ENCODE peak calls at places on chromosome 16, in four cellular contexts. G is cardiac muscle cell; O is CD8-positive, alpha-beta T cell; H is tibial artery. Z is an unnamed sample.
A peak's percentile ranks its signal among the peaks of the same experiment; 100 is the strongest.

GRCh38 chr16:23949630-23950290 is 114.0 kb downstream of the PRKCB start:
- DNase-seq in G (no peak), H (no peak), O (peak; percentile 65), Z (no peak)

GRCh38 chr16:1961651-1962067 is 2.3 kb downstream of the NDUFB10 start:
- DNase-seq in H (no peak), O (no peak), G (no peak), Z (no peak)

GRCh38 chr16:51839697-51840462 is 688.8 kb upstream of the SALL1 start:
- DNase-seq in G (no peak), H (no peak), O (no peak), Z (no peak)

GRCh38 chr16:89037261-89038152 is 56.1 kb upstream of the ACSF3 start:
- DNase-seq in O (peak; percentile 26), G (peak; percentile 91), H (no peak), Z (no peak)

GRCh38 chr16:77877712-77878111 is 89.3 kb downstream of the VAT1L start:
- DNase-seq in H (no peak), O (no peak), G (no peak), Z (no peak)

GRCh38 chr16:67828651-67829050 is 13.5 kb upstream of the THAP11 start:
- DNase-seq in O (no peak), H (no peak), G (no peak), Z (no peak)

GRCh38 chr16:24041834-24042631 is 206.2 kb downstream of the PRKCB start:
- DNase-seq in H (peak; percentile 35), O (peak; percentile 78), G (peak; percentile 78), Z (peak; percentile 67)

GRCh38 chr16:53881371-53881770 is 177.4 kb downstream of the FTO start:
- DNase-seq in G (no peak), H (no peak), O (no peak), Z (no peak)

GRCh38 chr16:1175566-1176279 is 22.8 kb downstream of the CACNA1H start:
- DNase-seq in H (no peak), O (no peak), G (no peak), Z (no peak)

GRCh38 chr16:68005786-68006286 is 6.6 kb upstream of the DPEP2 start:
- DNase-seq in G (no peak), H (peak; percentile 55), O (peak; percentile 54), Z (peak; percentile 66)

GRCh38 chr16:88442811-88443576 is 10.1 kb upstream of the ZFPM1 start:
- DNase-seq in O (peak; percentile 86), H (no peak), G (peak; percentile 88), Z (peak; percentile 73)

GRCh38 chr16:29230671-29231091 is 175.8 kb downstream of the NPIPB11 start:
- DNase-seq in G (peak; percentile 47), H (no peak), O (no peak), Z (no peak)

GRCh38 chr16:50910698-50911025 is 168.8 kb downstream of the CYLD start:
- DNase-seq in H (no peak), O (no peak), G (no peak), Z (no peak)

GRCh38 chr16:65522412-65522811 is 400.5 kb upstream of the CDH11 start:
- DNase-seq in H (no peak), G (no peak), O (no peak), Z (no peak)

GRCh38 chr16:16030449-16030848 is 81.0 kb downstream of the ABCC1 start:
- DNase-seq in H (no peak), O (no peak), G (no peak), Z (no peak)

GRCh38 chr16:53094013-53094630 is 39.3 kb downstream of the CHD9 start:
- DNase-seq in O (peak; percentile 25), H (peak; percentile 57), G (peak; percentile 34), Z (peak; percentile 73)

GRCh38 chr16:67162439-67163163 is 1.9 kb upstream of the HSF4 start:
- DNase-seq in G (no peak), O (no peak), H (no peak), Z (no peak)

GRCh38 chr16:19959736-19960135 is 75.1 kb upstream of the GPRC5B start:
- DNase-seq in O (no peak), G (no peak), H (no peak), Z (no peak)

GRCh38 chr16:49455991-49456745 is 82.6 kb downstream of the C16orf78 start:
- DNase-seq in G (no peak), H (no peak), O (peak; percentile 2), Z (no peak)

GRCh38 chr16:87173294-87173883 is 143.8 kb downstream of the C16orf95 start:
- DNase-seq in H (no peak), O (no peak), G (no peak), Z (no peak)

GRCh38 chr16:28317040-28317880 is 24.9 kb downstream of the SBK1 start:
- DNase-seq in G (peak; percentile 63), H (peak; percentile 30), O (peak; percentile 85), Z (peak; percentile 60)

GRCh38 chr16:11268921-11269375 is at the start of gene TNP2:
- DNase-seq in G (no peak), O (no peak), H (no peak), Z (no peak)

GRCh38 chr16:24700549-24701392 is 28.7 kb upstream of the TNRC6A start:
- DNase-seq in H (peak; percentile 89), O (no peak), G (no peak), Z (peak; percentile 90)

GRCh38 chr16:719815-720506 is 985 bp upstream of the ANTKMT start:
- DNase-seq in H (no peak), G (no peak), O (peak; percentile 36), Z (no peak)

DNA sequence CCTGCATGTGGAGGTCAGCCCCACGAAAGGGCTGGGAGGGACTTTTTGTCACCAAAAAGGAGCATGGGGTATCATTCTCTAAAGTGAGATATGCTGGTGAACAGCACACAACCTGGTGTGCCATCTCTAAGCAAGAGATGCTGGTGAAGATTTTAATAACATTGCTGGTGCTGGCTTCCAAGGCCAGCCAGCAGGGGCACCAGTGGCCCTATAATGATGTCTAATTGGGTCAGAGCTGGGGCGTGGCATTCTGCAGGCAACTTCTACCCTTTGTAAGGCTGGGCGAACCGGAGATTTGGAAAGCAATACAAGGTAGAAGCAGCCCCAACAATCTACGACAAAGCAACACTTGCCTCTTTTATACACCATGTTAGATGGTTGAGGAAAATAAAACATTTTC is 16.8 kb downstream of the SDR42E1 start:
- DNase-seq in O (no peak), H (no peak), G (no peak), Z (no peak)
- TF ChIP-seq CTCF in O (no peak), H (no peak), G (no peak), Z (no peak)

DNA sequence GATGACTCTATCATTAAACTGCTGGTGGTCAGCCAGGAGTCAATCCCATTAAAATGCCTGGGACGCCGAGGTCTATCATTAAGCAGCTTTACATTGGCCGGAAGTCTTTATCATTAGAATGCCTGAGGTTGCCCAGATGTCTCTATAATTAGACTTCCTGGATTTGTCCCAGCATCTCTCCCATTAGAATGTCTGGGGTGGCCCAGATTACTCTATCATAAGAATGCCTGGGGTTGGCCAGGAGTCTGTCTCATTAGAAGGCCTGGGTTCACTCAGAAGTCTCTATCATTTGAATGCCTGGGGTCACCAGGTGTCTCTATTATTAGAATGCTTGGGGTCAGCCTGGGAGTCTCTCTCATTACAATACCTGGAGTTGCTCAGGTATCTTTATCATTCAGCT is 2227.2 kb downstream of the TP53TG3F start:
- DNase-seq in H (no peak), G (no peak), O (no peak), Z (no peak)
- H3K9me3 ChIP-seq in H (no peaks in the 10 kb centered on the region), G (no peaks in the 10 kb centered on the region), O (peaks cover 7% of the 10 kb centered on the region), Z (no peaks in the 10 kb centered on the region)

GRCh38 chr16:4081577-4082021 is 34.6 kb downstream of the ADCY9 start:
- DNase-seq in H (no peak), O (peak; percentile 69), G (no peak), Z (peak; percentile 44)

GRCh38 chr16:4082474-4083044 is 33.7 kb downstream of the ADCY9 start:
- DNase-seq in H (no peak), O (no peak), G (no peak), Z (no peak)

GRCh38 chr16:4077083-4077714 is 39.0 kb downstream of the ADCY9 start:
- DNase-seq in H (no peak), G (no peak), O (no peak), Z (peak; percentile 13)

GRCh38 chr16:4083347-4083870 is 32.8 kb downstream of the ADCY9 start:
- DNase-seq in H (no peak), O (no peak), G (no peak), Z (no peak)

DNA sequence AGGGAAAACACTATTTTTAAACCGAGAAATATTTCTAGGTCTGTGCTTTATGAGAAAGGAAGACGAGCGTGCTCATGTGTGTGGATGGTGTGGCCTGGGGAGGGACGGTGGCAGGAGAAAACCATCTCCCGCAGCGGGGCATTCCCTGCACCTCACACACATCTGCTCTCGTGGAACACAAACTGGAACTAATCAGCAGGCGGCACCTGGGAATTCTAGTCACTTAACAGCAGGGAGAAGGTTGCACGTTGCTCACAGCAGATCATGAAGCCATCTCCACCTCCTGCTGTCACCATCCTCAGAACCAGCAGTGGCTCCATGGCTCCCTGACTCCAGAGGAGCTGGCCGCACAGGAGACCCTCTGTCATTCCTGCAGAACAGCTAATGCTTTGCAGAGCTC is 35.2 kb downstream of the ADCY9 start:
- DNase-seq in G (no peak), H (no peak), O (no peak), Z (peak; percentile 23)
- H3K27ac ChIP-seq in G (no peak overlapping the region), H (peak overlapping the region; percentile 43), O (no peak overlapping the region), Z (no peak overlapping the region)

GRCh38 chr16:85986931-85987749 is 88.2 kb downstream of the IRF8 start:
- DNase-seq in O (peak; percentile 63), H (no peak), G (peak; percentile 59), Z (no peak)

GRCh38 chr16:85989376-85989775 is 90.4 kb downstream of the IRF8 start:
- DNase-seq in G (no peak), H (no peak), O (no peak), Z (no peak)

GRCh38 chr16:85988723-85989313 is 89.9 kb downstream of the IRF8 start:
- DNase-seq in G (no peak), O (no peak), H (no peak), Z (no peak)

GRCh38 chr16:85988306-85988705 is 89.3 kb downstream of the IRF8 start:
- DNase-seq in H (no peak), G (no peak), O (no peak), Z (no peak)

GRCh38 chr16:85987750-85988078 is 88.8 kb downstream of the IRF8 start:
- DNase-seq in O (no peak), G (no peak), H (no peak), Z (no peak)
- TF ChIP-seq CTCF in O (peak; percentile 51), G (no peak), H (no peak), Z (peak; percentile 9)